ENCODE peak calls at places on chromosome 6, in nine cellular contexts. T, Y, I, U, L, M, Q, V and Z are unnamed samples.

GRCh38 chr6:53673138-53673801 is 7.7 kb upstream of the KLHL31 start:
- DNase-seq in T (no peak), Y (no peak), I (no peak), U (peak), L (no peak), M (peak), Q (peak), V (no peak), Z (no peak)

GRCh38 chr6:128483472-128484135 is 36.8 kb downstream of the PTPRK start:
- DNase-seq in T (no peak), Y (no peak), I (no peak), U (no peak), L (no peak), M (no peak), Q (no peak), V (no peak), Z (no peak)

GRCh38 chr6:26121141-26122004 is 34.1 kb downstream of the HFE start:
- DNase-seq in T (no peak), Y (no peak), I (no peak), U (no peak), L (no peak), M (no peak), Q (no peak), V (no peak), Z (no peak)

GRCh38 chr6:4115741-4116140 is 19.6 kb downstream of the ECI2 start:
- DNase-seq in T (no peak), Y (no peak), I (no peak), U (no peak), L (no peak), M (no peak), Q (no peak), V (no peak), Z (peak)

GRCh38 chr6:143620461-143620860 is 57.3 kb upstream of the PHACTR2 start:
- DNase-seq in T (no peak), Y (no peak), I (no peak), U (no peak), L (no peak), M (no peak), Q (no peak), V (no peak), Z (peak)

GRCh38 chr6:146289816-146290588 is 253.6 kb upstream of the RAB32 start:
- DNase-seq in T (no peak), Y (no peak), I (no peak), U (peak), L (no peak), M (peak), Q (peak), V (no peak), Z (no peak)

GRCh38 chr6:83389606-83390005 is 41.2 kb downstream of the ME1 start:
- DNase-seq in T (no peak), Y (no peak), I (no peak), U (no peak), L (no peak), M (no peak), Q (no peak), V (no peak), Z (no peak)

GRCh38 chr6:45532626-45533258 is 155.0 kb upstream of the SUPT3H start:
- DNase-seq in T (no peak), Y (no peak), I (no peak), U (no peak), L (no peak), M (no peak), Q (no peak), V (no peak), Z (no peak)

GRCh38 chr6:90412538-90413369 is 116.1 kb upstream of the BACH2 start:
- DNase-seq in T (no peak), Y (no peak), I (no peak), U (no peak), L (no peak), M (no peak), Q (no peak), V (no peak), Z (no peak)

GRCh38 chr6:32700391-32701040 is 34.1 kb upstream of the HLA-DQB1 start:
- DNase-seq in T (no peak), Y (no peak), I (no peak), U (peak), L (peak), M (peak), Q (no peak), V (no peak), Z (peak)

GRCh38 chr6:37680668-37681067 is 17.0 kb downstream of the MDGA1 start:
- DNase-seq in T (no peak), Y (no peak), I (no peak), U (no peak), L (no peak), M (no peak), Q (no peak), V (no peak), Z (no peak)

GRCh38 chr6:54053893-54054391 is 57.3 kb upstream of the MLIP start:
- DNase-seq in T (no peak), Y (peak), I (no peak), U (peak), L (no peak), M (peak), Q (peak), V (no peak), Z (no peak)

GRCh38 chr6:53048431-53049195 is 16.6 kb upstream of the FBXO9 start:
- DNase-seq in T (no peak), Y (no peak), I (no peak), U (no peak), L (peak), M (peak), Q (no peak), V (no peak), Z (no peak)

GRCh38 chr6:76861403-76861802 is 601.9 kb downstream of the HTR1B start:
- DNase-seq in T (no peak), Y (no peak), I (no peak), U (no peak), L (no peak), M (no peak), Q (no peak), V (no peak), Z (peak)

GRCh38 chr6:64010646-64011045 is 375.0 kb downstream of the PHF3 start:
- DNase-seq in T (no peak), Y (no peak), I (no peak), U (no peak), L (no peak), M (no peak), Q (no peak), V (no peak), Z (no peak)

GRCh38 chr6:90463359-90463758 is 123.5 kb downstream of the MAP3K7 start:
- DNase-seq in T (no peak), Y (no peak), I (no peak), U (no peak), L (peak), M (no peak), Q (no peak), V (no peak), Z (no peak)

GRCh38 chr6:104252276-104252675 is 607.4 kb downstream of the HACE1 start:
- DNase-seq in T (no peak), Y (no peak), I (no peak), U (no peak), L (no peak), M (no peak), Q (no peak), V (no peak), Z (no peak)

GRCh38 chr6:160067564-160067963 is 54.1 kb upstream of the SLC22A1 start:
- DNase-seq in T (no peak), Y (no peak), I (no peak), U (no peak), L (no peak), M (no peak), Q (no peak), V (no peak), Z (no peak)

GRCh38 chr6:63351995-63352586 is 32.3 kb upstream of the LGSN start:
- DNase-seq in T (no peak), Y (no peak), I (no peak), U (peak), L (no peak), M (no peak), Q (no peak), V (no peak), Z (peak)

GRCh38 chr6:130613176-130613575 is 214.0 kb upstream of the SMLR1 start:
- DNase-seq in T (no peak), Y (no peak), I (no peak), U (no peak), L (no peak), M (no peak), Q (no peak), V (no peak), Z (no peak)

GRCh38 chr6:4732691-4733315 is 43.4 kb upstream of the CDYL start:
- DNase-seq in T (peak), Y (peak), I (no peak), U (peak), L (no peak), M (peak), Q (peak), V (no peak), Z (no peak)

GRCh38 chr6:104118274-104118673 is 741.4 kb downstream of the HACE1 start:
- DNase-seq in T (no peak), Y (no peak), I (no peak), U (peak), L (no peak), M (peak), Q (peak), V (no peak), Z (no peak)

GRCh38 chr6:140671926-140672325 is 1297.5 kb upstream of the CITED2 start:
- DNase-seq in T (no peak), Y (no peak), I (no peak), U (no peak), L (no peak), M (no peak), Q (no peak), V (no peak), Z (no peak)

GRCh38 chr6:134741193-134741521 is 208.7 kb downstream of the ALDH8A1 start:
- DNase-seq in T (no peak), Y (no peak), I (no peak), U (no peak), L (no peak), M (no peak), Q (no peak), V (no peak), Z (peak)

GRCh38 chr6:95240514-95240913 is 336.8 kb upstream of the MANEA start:
- DNase-seq in T (no peak), Y (no peak), I (no peak), U (no peak), L (no peak), M (no peak), Q (no peak), V (no peak), Z (no peak)